ENCODE peak calls at places on chromosomes 13 and 19, in seven cellular contexts. One of them, this sample, is unnamed. For H3K4me1, the result is how much of the 10 kb centered on the place peaks cover.

GRCh38 chr13:103788061-103788652 is 721.9 kb upstream of the SLC10A2 start:
- DNase-seq in right atrium auricular region: no peak
- DNase-seq in PC-3: peak
- DNase-seq in CD8-positive, alpha-beta T cell: no peak
- DNase-seq in CD4-positive, alpha-beta memory T cell: no peak
- DNase-seq in tibial artery: no peak
- DNase-seq in colonic mucosa: no peak
- DNase-seq in this sample: no peak

GRCh38 chr19:33191501-33191900 is 2.6 kb upstream of the LRP3 start:
- DNase-seq in colonic mucosa: no peak
- DNase-seq in CD8-positive, alpha-beta T cell: no peak
- DNase-seq in PC-3: no peak
- DNase-seq in CD4-positive, alpha-beta memory T cell: no peak
- DNase-seq in right atrium auricular region: no peak
- DNase-seq in tibial artery: peak
- DNase-seq in this sample: peak

GRCh38 chr13:60836821-60837220 is 439.8 kb downstream of the TDRD3 start:
- DNase-seq in right atrium auricular region: no peak
- DNase-seq in PC-3: no peak
- DNase-seq in tibial artery: no peak
- DNase-seq in CD4-positive, alpha-beta memory T cell: no peak
- DNase-seq in CD8-positive, alpha-beta T cell: no peak
- DNase-seq in colonic mucosa: no peak
- DNase-seq in this sample: no peak

GRCh38 chr19:2047449-2048103 is 3.5 kb downstream of the MKNK2 start:
- DNase-seq in CD8-positive, alpha-beta T cell: no peak
- DNase-seq in PC-3: peak
- DNase-seq in right atrium auricular region: no peak
- DNase-seq in tibial artery: peak
- DNase-seq in CD4-positive, alpha-beta memory T cell: no peak
- DNase-seq in colonic mucosa: peak
- DNase-seq in this sample: peak

GRCh38 chr13:107043016-107043957 is 475.4 kb upstream of the ARGLU1 start:
- DNase-seq in colonic mucosa: no peak
- DNase-seq in right atrium auricular region: no peak
- DNase-seq in tibial artery: no peak
- DNase-seq in CD8-positive, alpha-beta T cell: no peak
- DNase-seq in CD4-positive, alpha-beta memory T cell: no peak
- DNase-seq in PC-3: no peak
- DNase-seq in this sample: no peak

GRCh38 chr13:105627270-105627669 is 908.2 kb downstream of the EFNB2 start:
- DNase-seq in CD4-positive, alpha-beta memory T cell: no peak
- DNase-seq in colonic mucosa: no peak
- DNase-seq in right atrium auricular region: no peak
- DNase-seq in tibial artery: peak
- DNase-seq in CD8-positive, alpha-beta T cell: no peak
- DNase-seq in PC-3: peak
- DNase-seq in this sample: no peak

GRCh38 chr13:44397766-44398223 is 24.2 kb downstream of the SERP2 start:
- DNase-seq in colonic mucosa: no peak
- DNase-seq in CD4-positive, alpha-beta memory T cell: no peak
- DNase-seq in PC-3: no peak
- DNase-seq in right atrium auricular region: no peak
- DNase-seq in tibial artery: no peak
- DNase-seq in CD8-positive, alpha-beta T cell: no peak
- DNase-seq in this sample: no peak

GRCh38 chr19:19670070-19670551 is 1.5 kb downstream of the ZNF101 start:
- DNase-seq in tibial artery: no peak
- DNase-seq in CD8-positive, alpha-beta T cell: no peak
- DNase-seq in right atrium auricular region: no peak
- DNase-seq in PC-3: no peak
- DNase-seq in colonic mucosa: peak
- DNase-seq in CD4-positive, alpha-beta memory T cell: no peak
- DNase-seq in this sample: no peak

GRCh38 chr19:41734156-41734555 is 21.2 kb upstream of the CEACAM6 start:
- DNase-seq in colonic mucosa: no peak
- DNase-seq in right atrium auricular region: no peak
- DNase-seq in CD8-positive, alpha-beta T cell: no peak
- DNase-seq in PC-3: no peak
- DNase-seq in CD4-positive, alpha-beta memory T cell: no peak
- DNase-seq in tibial artery: no peak
- DNase-seq in this sample: no peak

GRCh38 chr19:8490395-8490760 is 12.1 kb downstream of the PRAM1 start:
- DNase-seq in PC-3: no peak
- DNase-seq in CD8-positive, alpha-beta T cell: no peak
- DNase-seq in right atrium auricular region: no peak
- DNase-seq in colonic mucosa: no peak
- DNase-seq in CD4-positive, alpha-beta memory T cell: no peak
- DNase-seq in tibial artery: no peak
- DNase-seq in this sample: no peak

GRCh38 chr13:98014766-98015165 is 61.3 kb downstream of the IPO5 start:
- DNase-seq in PC-3: peak
- DNase-seq in CD8-positive, alpha-beta T cell: no peak
- DNase-seq in colonic mucosa: no peak
- DNase-seq in tibial artery: no peak
- DNase-seq in right atrium auricular region: no peak
- DNase-seq in CD4-positive, alpha-beta memory T cell: no peak
- DNase-seq in this sample: no peak

GRCh38 chr13:44015808-44016207 is 136.1 kb downstream of the LACC1 start:
- DNase-seq in CD8-positive, alpha-beta T cell: no peak
- DNase-seq in CD4-positive, alpha-beta memory T cell: no peak
- DNase-seq in colonic mucosa: no peak
- DNase-seq in PC-3: no peak
- DNase-seq in tibial artery: no peak
- DNase-seq in right atrium auricular region: no peak
- DNase-seq in this sample: no peak

GRCh38 chr19:43774103-43774939 is 6.5 kb downstream of the KCNN4 start:
- DNase-seq in CD4-positive, alpha-beta memory T cell: no peak
- DNase-seq in PC-3: no peak
- DNase-seq in right atrium auricular region: peak
- DNase-seq in tibial artery: peak
- DNase-seq in CD8-positive, alpha-beta T cell: no peak
- DNase-seq in colonic mucosa: peak
- DNase-seq in this sample: peak

GRCh38 chr19:28289294-28290063 is 923.5 kb downstream of the UQCRFS1 start:
- DNase-seq in CD4-positive, alpha-beta memory T cell: no peak
- DNase-seq in CD8-positive, alpha-beta T cell: no peak
- DNase-seq in PC-3: no peak
- DNase-seq in colonic mucosa: peak
- DNase-seq in right atrium auricular region: no peak
- DNase-seq in tibial artery: no peak
- DNase-seq in this sample: no peak
- H3K27ac ChIP-seq in CD4-positive, alpha-beta memory T cell: no peak
- H3K27ac ChIP-seq in CD8-positive, alpha-beta T cell: no peak
- H3K27ac ChIP-seq in PC-3: no peak
- H3K27ac ChIP-seq in colonic mucosa: peak
- H3K27ac ChIP-seq in right atrium auricular region: no peak
- H3K27ac ChIP-seq in tibial artery: no peak
- H3K27ac ChIP-seq in this sample: no peak

DNA sequence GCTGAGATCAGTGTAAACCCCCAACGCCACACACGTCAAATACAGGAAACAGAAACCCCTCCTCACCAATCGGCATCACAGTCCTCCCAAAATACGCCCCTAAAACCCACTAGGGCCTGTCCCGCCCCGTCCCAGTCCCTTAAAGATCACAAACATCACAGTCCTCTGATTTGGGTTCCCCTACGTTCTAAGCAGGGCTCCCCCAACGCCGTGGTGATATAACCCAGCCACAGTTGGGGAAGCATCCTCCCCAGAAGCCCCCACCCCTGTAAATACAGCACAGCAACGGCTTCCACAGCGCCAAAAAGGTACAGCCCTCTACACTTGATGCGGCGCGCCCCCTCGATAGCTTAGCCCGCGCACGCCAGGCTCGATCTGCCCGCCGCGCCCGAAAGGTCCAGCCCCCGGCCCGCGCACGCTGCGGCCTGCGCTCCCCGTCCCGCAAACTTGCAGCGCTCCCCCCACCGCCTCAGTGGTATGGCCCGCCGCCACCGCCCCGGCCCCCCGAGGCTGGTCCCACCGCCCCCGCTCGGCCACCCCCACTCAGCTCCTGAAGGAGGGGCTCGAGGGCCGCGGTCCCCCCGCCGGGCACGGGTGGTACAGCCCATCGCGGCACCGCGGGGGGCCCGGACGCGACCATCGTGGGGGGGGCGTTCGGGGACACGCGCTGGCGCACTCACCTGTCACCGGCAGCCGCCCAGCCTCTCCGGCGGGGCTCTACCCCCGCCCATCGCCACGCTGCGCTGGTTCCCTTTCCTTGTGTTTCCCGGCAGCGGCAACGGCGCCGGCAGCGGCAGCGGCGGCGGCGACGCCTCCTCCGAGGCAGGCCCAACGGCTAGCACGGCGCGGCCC is at the start of gene AKT2:
- DNase-seq in tibial artery: no peak
- DNase-seq in colonic mucosa: no peak
- DNase-seq in CD4-positive, alpha-beta memory T cell: peak
- DNase-seq in right atrium auricular region: peak
- DNase-seq in CD8-positive, alpha-beta T cell: peak
- DNase-seq in PC-3: no peak
- DNase-seq in this sample: no peak
- H3K4me1 ChIP-seq in tibial artery: under half
- H3K4me1 ChIP-seq in colonic mucosa: under half
- H3K4me1 ChIP-seq in CD4-positive, alpha-beta memory T cell: half or more
- H3K4me1 ChIP-seq in right atrium auricular region: under half
- H3K4me1 ChIP-seq in CD8-positive, alpha-beta T cell: under half
- H3K4me1 ChIP-seq in PC-3: under half
- H3K4me1 ChIP-seq in this sample: half or more

DNA sequence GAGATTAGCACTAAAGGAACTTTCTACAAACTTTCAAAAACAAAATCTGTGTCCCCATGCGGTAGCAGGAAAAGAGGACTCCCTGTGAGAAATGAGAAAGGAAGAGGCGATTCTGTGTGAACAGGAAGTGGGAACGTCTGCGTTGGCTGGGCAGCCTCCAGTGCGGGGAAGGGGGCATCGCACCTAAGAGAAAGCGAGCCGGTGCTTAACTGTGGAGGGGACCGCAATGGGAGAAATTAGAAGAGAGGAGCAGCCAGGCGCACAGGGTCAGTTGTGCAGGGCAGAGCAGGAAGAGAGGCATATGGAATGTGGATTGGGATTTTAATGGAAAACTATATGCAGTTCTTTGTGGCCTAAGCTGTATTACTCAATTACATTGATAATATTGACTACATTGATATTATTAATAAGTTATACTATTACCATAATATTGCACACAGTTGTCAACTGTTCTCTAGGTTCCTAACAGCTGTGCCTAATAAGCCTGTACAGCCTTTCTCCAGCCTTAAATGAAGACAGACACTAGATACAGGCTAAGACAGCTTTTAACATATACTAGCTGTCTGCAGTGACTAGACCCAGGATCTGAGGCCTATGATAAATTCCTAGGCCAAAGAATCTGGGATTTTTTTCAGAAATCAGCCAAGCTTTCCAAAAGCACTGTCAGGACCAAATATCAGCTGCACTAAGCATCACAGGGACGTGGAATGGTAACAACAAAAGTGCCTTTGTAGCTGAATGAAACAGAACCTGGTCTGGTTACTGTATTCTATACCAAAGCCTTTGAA is 77.6 kb upstream of the DOCK9 start:
- DNase-seq in right atrium auricular region: no peak
- DNase-seq in colonic mucosa: no peak
- DNase-seq in CD8-positive, alpha-beta T cell: no peak
- DNase-seq in CD4-positive, alpha-beta memory T cell: no peak
- DNase-seq in tibial artery: no peak
- DNase-seq in PC-3: no peak
- DNase-seq in this sample: no peak
- H3K27ac ChIP-seq in right atrium auricular region: peak
- H3K27ac ChIP-seq in colonic mucosa: no peak
- H3K27ac ChIP-seq in CD8-positive, alpha-beta T cell: no peak
- H3K27ac ChIP-seq in CD4-positive, alpha-beta memory T cell: no peak
- H3K27ac ChIP-seq in tibial artery: no peak
- H3K27ac ChIP-seq in PC-3: peak
- H3K27ac ChIP-seq in this sample: no peak

GRCh38 chr13:48582086-48582485 is 49.2 kb upstream of the RCBTB2 start:
- DNase-seq in CD4-positive, alpha-beta memory T cell: no peak
- DNase-seq in CD8-positive, alpha-beta T cell: no peak
- DNase-seq in colonic mucosa: no peak
- DNase-seq in PC-3: no peak
- DNase-seq in tibial artery: no peak
- DNase-seq in right atrium auricular region: no peak
- DNase-seq in this sample: no peak
- H3K4me1 ChIP-seq in CD4-positive, alpha-beta memory T cell: under half
- H3K4me1 ChIP-seq in CD8-positive, alpha-beta T cell: under half
- H3K4me1 ChIP-seq in colonic mucosa: under half
- H3K4me1 ChIP-seq in PC-3: under half
- H3K4me1 ChIP-seq in tibial artery: under half
- H3K4me1 ChIP-seq in right atrium auricular region: under half
- H3K4me1 ChIP-seq in this sample: under half